ENCODE peak calls at places on chromosome 3, in seven cellular contexts. One of them, this sample, is unnamed.

GRCh38 chr3:147421184-147421912 is 12.2 kb downstream of the ZIC1 start:
- DNase-seq in neural progenitor cell: peak
- DNase-seq in foreskin fibroblast: no peak
- DNase-seq in H7: peak
- DNase-seq in effector CD8-positive, alpha-beta T cell: no peak
- DNase-seq in NCI-H2171 treated with DMSO at 0.1 percent for 48 hours: no peak
- DNase-seq in NCI-H524: peak
- DNase-seq in this sample: no peak

GRCh38 chr3:81735334-81735733 is 26.1 kb downstream of the GBE1 start:
- DNase-seq in neural progenitor cell: no peak
- DNase-seq in foreskin fibroblast: no peak
- DNase-seq in H7: no peak
- DNase-seq in effector CD8-positive, alpha-beta T cell: no peak
- DNase-seq in NCI-H2171 treated with DMSO at 0.1 percent for 48 hours: no peak
- DNase-seq in NCI-H524: no peak
- DNase-seq in this sample: no peak

GRCh38 chr3:185502987-185503386 is 4.2 kb upstream of the TMEM41A start:
- DNase-seq in neural progenitor cell: no peak
- DNase-seq in foreskin fibroblast: no peak
- DNase-seq in H7: no peak
- DNase-seq in effector CD8-positive, alpha-beta T cell: no peak
- DNase-seq in NCI-H2171 treated with DMSO at 0.1 percent for 48 hours: no peak
- DNase-seq in NCI-H524: no peak
- DNase-seq in this sample: no peak

GRCh38 chr3:46467562-46467961 is 2.9 kb upstream of the LTF start:
- DNase-seq in neural progenitor cell: no peak
- DNase-seq in foreskin fibroblast: no peak
- DNase-seq in H7: no peak
- DNase-seq in effector CD8-positive, alpha-beta T cell: no peak
- DNase-seq in NCI-H2171 treated with DMSO at 0.1 percent for 48 hours: no peak
- DNase-seq in NCI-H524: no peak
- DNase-seq in this sample: no peak

GRCh38 chr3:123302961-123303360 is 101.2 kb downstream of the SEC22A start:
- DNase-seq in neural progenitor cell: no peak
- DNase-seq in foreskin fibroblast: no peak
- DNase-seq in H7: no peak
- DNase-seq in effector CD8-positive, alpha-beta T cell: no peak
- DNase-seq in NCI-H2171 treated with DMSO at 0.1 percent for 48 hours: no peak
- DNase-seq in NCI-H524: no peak
- DNase-seq in this sample: no peak

GRCh38 chr3:149009732-149010131 is 18.4 kb downstream of the GYG1 start:
- DNase-seq in neural progenitor cell: no peak
- DNase-seq in foreskin fibroblast: no peak
- DNase-seq in H7: no peak
- DNase-seq in effector CD8-positive, alpha-beta T cell: no peak
- DNase-seq in NCI-H2171 treated with DMSO at 0.1 percent for 48 hours: no peak
- DNase-seq in NCI-H524: no peak
- DNase-seq in this sample: no peak

GRCh38 chr3:107133891-107134290 is 243.3 kb upstream of the CCDC54 start:
- DNase-seq in neural progenitor cell: no peak
- DNase-seq in foreskin fibroblast: no peak
- DNase-seq in H7: no peak
- DNase-seq in effector CD8-positive, alpha-beta T cell: no peak
- DNase-seq in NCI-H2171 treated with DMSO at 0.1 percent for 48 hours: no peak
- DNase-seq in NCI-H524: no peak
- DNase-seq in this sample: no peak

GRCh38 chr3:149339931-149340309 is 6.5 kb upstream of the TM4SF18 start:
- DNase-seq in neural progenitor cell: no peak
- DNase-seq in foreskin fibroblast: peak
- DNase-seq in H7: peak
- DNase-seq in effector CD8-positive, alpha-beta T cell: no peak
- DNase-seq in NCI-H2171 treated with DMSO at 0.1 percent for 48 hours: no peak
- DNase-seq in NCI-H524: no peak
- DNase-seq in this sample: no peak

GRCh38 chr3:158802399-158803023 is 657 bp downstream of the MFSD1 start:
- DNase-seq in neural progenitor cell: no peak
- DNase-seq in foreskin fibroblast: no peak
- DNase-seq in H7: no peak
- DNase-seq in effector CD8-positive, alpha-beta T cell: no peak
- DNase-seq in NCI-H2171 treated with DMSO at 0.1 percent for 48 hours: no peak
- DNase-seq in NCI-H524: no peak
- DNase-seq in this sample: no peak

GRCh38 chr3:152833089-152833488 is 1.8 kb upstream of the P2RY1 start:
- DNase-seq in neural progenitor cell: no peak
- DNase-seq in foreskin fibroblast: no peak
- DNase-seq in H7: no peak
- DNase-seq in effector CD8-positive, alpha-beta T cell: no peak
- DNase-seq in NCI-H2171 treated with DMSO at 0.1 percent for 48 hours: no peak
- DNase-seq in NCI-H524: no peak
- DNase-seq in this sample: no peak

GRCh38 chr3:12629560-12629959 is 34.4 kb downstream of the RAF1 start:
- DNase-seq in neural progenitor cell: no peak
- DNase-seq in foreskin fibroblast: peak
- DNase-seq in H7: no peak
- DNase-seq in effector CD8-positive, alpha-beta T cell: no peak
- DNase-seq in NCI-H2171 treated with DMSO at 0.1 percent for 48 hours: no peak
- DNase-seq in NCI-H524: no peak
- DNase-seq in this sample: no peak

GRCh38 chr3:61687206-61687605 is 125.8 kb downstream of the PTPRG start:
- DNase-seq in neural progenitor cell: no peak
- DNase-seq in foreskin fibroblast: no peak
- DNase-seq in H7: no peak
- DNase-seq in effector CD8-positive, alpha-beta T cell: no peak
- DNase-seq in NCI-H2171 treated with DMSO at 0.1 percent for 48 hours: no peak
- DNase-seq in NCI-H524: no peak
- DNase-seq in this sample: no peak

GRCh38 chr3:155420869-155421486 is 127.5 kb upstream of the STRIT1 start:
- DNase-seq in neural progenitor cell: peak
- DNase-seq in foreskin fibroblast: no peak
- DNase-seq in H7: peak
- DNase-seq in effector CD8-positive, alpha-beta T cell: no peak
- DNase-seq in NCI-H2171 treated with DMSO at 0.1 percent for 48 hours: no peak
- DNase-seq in NCI-H524: peak
- DNase-seq in this sample: no peak

GRCh38 chr3:106059953-106060517 is 191.2 kb upstream of the CBLB start:
- DNase-seq in neural progenitor cell: no peak
- DNase-seq in foreskin fibroblast: no peak
- DNase-seq in H7: no peak
- DNase-seq in effector CD8-positive, alpha-beta T cell: no peak
- DNase-seq in NCI-H2171 treated with DMSO at 0.1 percent for 48 hours: no peak
- DNase-seq in NCI-H524: no peak
- DNase-seq in this sample: no peak